ENCODE peak calls at places on chromosome 19, in six cellular contexts. R is Peyer's patch, J is left ventricle myocardium inferior, B is mucosa of descending colon, E is lung, L is tibial nerve. W is an unnamed sample. For H3K4me1, the result is how much of the 10 kb centered on the place peaks cover.

GRCh38 chr19:35105047-35105410 is 10.6 kb upstream of the FXYD3 start:
- DNase-seq in J (no peak), B (no peak), L (no peak), E (no peak), R (no peak), W (no peak)

GRCh38 chr19:3699071-3699740 is 1.1 kb downstream of the PIP5K1C start:
- DNase-seq in J (peak), L (peak), E (no peak), B (peak), R (no peak), W (peak)

GRCh38 chr19:3663838-3664237 is 36.4 kb downstream of the PIP5K1C start:
- DNase-seq in E (no peak), B (no peak), R (no peak), L (no peak), J (no peak), W (no peak)

GRCh38 chr19:33683881-33684549 is 62.3 kb downstream of the CHST8 start:
- DNase-seq in E (no peak), B (peak), L (no peak), R (no peak), J (no peak), W (no peak)

GRCh38 chr19:11483176-11484111 is 2.6 kb upstream of the ELAVL3 start:
- DNase-seq in J (no peak), E (no peak), L (no peak), R (no peak), B (no peak), W (no peak)

GRCh38 chr19:49447485-49448431 is 3.9 kb downstream of the PIH1D1 start:
- DNase-seq in J (peak), E (no peak), L (no peak), B (peak), R (no peak), W (peak)

GRCh38 chr19:4034048-4035017 is 26.8 kb downstream of the PIAS4 start:
- DNase-seq in E (no peak), B (no peak), R (no peak), J (no peak), L (no peak), W (no peak)

GRCh38 chr19:10681658-10682057 is 19.6 kb upstream of the QTRT1 start:
- DNase-seq in J (no peak), R (no peak), E (no peak), L (no peak), B (no peak), W (no peak)

GRCh38 chr19:6521718-6522646 is 8.8 kb upstream of the TNFSF9 start:
- DNase-seq in E (no peak), B (peak), J (no peak), L (no peak), R (peak), W (no peak)

GRCh38 chr19:4472174-4472974 is at the start of gene HDGFL2:
- DNase-seq in L (no peak), B (peak), R (no peak), E (no peak), J (no peak), W (no peak)

GRCh38 chr19:53872762-53873161 is 5.1 kb downstream of the MYADM start:
- DNase-seq in J (no peak), E (no peak), R (no peak), B (no peak), L (no peak), W (no peak)

GRCh38 chr19:45276284-45276687 is 25.2 kb downstream of the MARK4 start:
- DNase-seq in B (no peak), L (no peak), E (no peak), J (no peak), R (no peak), W (no peak)

GRCh38 chr19:31125071-31125470 is 224.2 kb downstream of the TSHZ3 start:
- DNase-seq in E (no peak), L (no peak), R (no peak), B (no peak), J (no peak), W (no peak)

GRCh38 chr19:5011476-5012238 is 42.7 kb downstream of the KDM4B start:
- DNase-seq in J (no peak), E (no peak), R (no peak), L (no peak), B (no peak), W (no peak)

GRCh38 chr19:3708207-3708931 is at the start of gene TJP3:
- DNase-seq in J (no peak), R (no peak), E (peak), L (no peak), B (peak), W (peak)

GRCh38 chr19:33956941-33957340 is 160.3 kb downstream of the KCTD15 start:
- DNase-seq in R (no peak), B (no peak), J (no peak), L (no peak), E (no peak), W (no peak)

GRCh38 chr19:48330012-48330681 is 4.8 kb downstream of the EMP3 start:
- DNase-seq in B (peak), E (peak), R (peak), L (peak), J (peak), W (peak)

GRCh38 chr19:16945762-16946465 is 57.1 kb downstream of the F2RL3 start:
- DNase-seq in R (no peak), L (no peak), B (no peak), J (no peak), E (no peak), W (no peak)

GRCh38 chr19:28603453-28603852 is 609.5 kb downstream of the UQCRFS1 start:
- DNase-seq in J (no peak), B (no peak), L (no peak), E (no peak), R (no peak), W (no peak)

GRCh38 chr19:13905634-13906524 is at the start of the genes BRME1 and CC2D1A:
- DNase-seq in L (peak), R (peak), J (peak), B (peak), E (peak), W (peak)

GRCh38 chr19:48628486-48629296 is 8.5 kb downstream of the DBP start:
- DNase-seq in J (no peak), E (no peak), B (peak), L (no peak), R (no peak), W (no peak)

GRCh38 chr19:48539503-48540096 is 12.4 kb upstream of the SULT2B1 start:
- DNase-seq in B (no peak), L (peak), E (peak), J (no peak), R (no peak), W (peak)

GRCh38 chr19:31285744-31286143 is 63.5 kb downstream of the TSHZ3 start:
- DNase-seq in L (no peak), J (no peak), R (no peak), B (no peak), E (no peak), W (no peak)

GRCh38 chr19:18865973-18866799 is 29.8 kb downstream of the CERS1 start:
- DNase-seq in E (no peak), B (peak), R (peak), J (peak), L (peak), W (peak)

GRCh38 chr19:48751835-48752510 is 468 bp downstream of the FUT1 start:
- DNase-seq in R (no peak), J (no peak), E (no peak), B (no peak), L (no peak), W (no peak)

GRCh38 chr19:3198901-3199700 is 13.4 kb downstream of the NCLN start:
- DNase-seq in E (no peak), R (no peak), J (no peak), B (no peak), L (no peak), W (no peak)

GRCh38 chr19:1259873-1260748 is 9.0 kb upstream of the CIRBP start:
- DNase-seq in R (peak), B (peak), L (no peak), J (no peak), E (no peak), W (peak)

GRCh38 chr19:1261863-1262686 is 7.1 kb upstream of the CIRBP start:
- DNase-seq in R (peak), B (peak), E (peak), J (peak), L (no peak), W (peak)

GRCh38 chr19:1262687-1263123 is 6.4 kb upstream of the CIRBP start:
- DNase-seq in E (no peak), L (no peak), R (no peak), B (no peak), J (no peak), W (no peak)

GRCh38 chr19:1260749-1261511 is 8.2 kb upstream of the CIRBP start:
- DNase-seq in L (peak), R (peak), B (peak), J (peak), E (peak), W (peak)

DNA sequence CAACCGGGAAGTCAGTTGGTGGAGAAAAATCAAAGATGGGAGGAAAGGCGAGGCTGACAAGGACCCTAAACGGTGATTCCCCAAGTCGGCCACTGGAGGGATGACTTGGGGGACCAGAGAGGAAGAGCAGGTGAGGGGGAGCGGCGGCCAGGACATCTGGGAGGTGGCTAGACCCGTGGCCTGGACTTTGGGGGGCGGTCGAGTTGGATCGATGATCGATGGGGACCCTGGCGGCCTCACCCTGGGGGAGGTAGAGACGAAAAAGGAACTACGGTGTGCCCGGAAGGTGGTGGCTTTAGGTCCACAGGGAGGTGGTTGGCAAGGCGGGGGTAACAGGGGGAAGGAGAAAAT is 7.6 kb upstream of the CIRBP start:
- DNase-seq in R (no peak), J (no peak), L (no peak), E (no peak), B (peak), W (no peak)
- H3K4me1 ChIP-seq in R (half or more), J (half or more), L (under half), E (under half), B (half or more), W (under half)

DNA sequence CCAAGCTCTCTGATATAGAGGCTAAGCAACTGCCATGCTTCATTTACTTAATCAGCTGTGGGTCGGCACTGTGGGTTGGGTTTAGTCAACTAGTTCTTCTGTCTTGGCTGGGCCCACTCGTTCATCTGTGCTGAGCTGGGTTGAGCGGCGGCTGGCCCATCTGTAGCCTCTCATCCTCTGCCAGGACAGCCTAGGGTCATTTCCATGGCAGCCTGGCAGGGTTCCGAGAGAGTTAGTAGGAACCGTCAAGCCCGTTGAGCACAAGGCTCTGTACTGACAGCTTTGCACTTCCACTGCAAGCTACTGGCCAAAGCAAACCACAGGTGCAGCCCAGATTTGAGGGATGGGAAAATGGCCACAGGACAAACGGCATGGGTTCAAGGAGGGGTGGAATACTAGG is 6.6 kb upstream of the ZNF835 start:
- DNase-seq in J (no peak), E (no peak), B (no peak), L (no peak), R (no peak), W (no peak)
- H3K4me3 ChIP-seq in J (no peak), E (no peak), B (no peak), L (no peak), R (no peak), W (no peak)

GRCh38 chr19:46571495-46571894 is 29.6 kb upstream of the CALM3 start:
- DNase-seq in R (no peak), E (no peak), B (no peak), J (no peak), L (no peak), W (no peak)
- TF ChIP-seq CTCF in R (no peak), E (no peak), B (no peak), J (no peak), L (no peak), W (no peak)

GRCh38 chr19:2041686-2042484 is 9.2 kb downstream of the MKNK2 start:
- DNase-seq in J (peak), E (peak), B (peak), R (peak), L (peak), W (peak)

GRCh38 chr19:2043269-2043641 is 7.8 kb downstream of the MKNK2 start:
- DNase-seq in E (no peak), J (no peak), L (no peak), B (peak), R (no peak), W (no peak)

GRCh38 chr19:2043864-2044708 is 7.0 kb downstream of the MKNK2 start:
- DNase-seq in R (no peak), B (peak), L (no peak), E (no peak), J (no peak), W (no peak)

GRCh38 chr19:2041436-2041685 is 9.7 kb downstream of the MKNK2 start:
- DNase-seq in L (no peak), J (no peak), R (no peak), B (no peak), E (no peak), W (no peak)

DNA sequence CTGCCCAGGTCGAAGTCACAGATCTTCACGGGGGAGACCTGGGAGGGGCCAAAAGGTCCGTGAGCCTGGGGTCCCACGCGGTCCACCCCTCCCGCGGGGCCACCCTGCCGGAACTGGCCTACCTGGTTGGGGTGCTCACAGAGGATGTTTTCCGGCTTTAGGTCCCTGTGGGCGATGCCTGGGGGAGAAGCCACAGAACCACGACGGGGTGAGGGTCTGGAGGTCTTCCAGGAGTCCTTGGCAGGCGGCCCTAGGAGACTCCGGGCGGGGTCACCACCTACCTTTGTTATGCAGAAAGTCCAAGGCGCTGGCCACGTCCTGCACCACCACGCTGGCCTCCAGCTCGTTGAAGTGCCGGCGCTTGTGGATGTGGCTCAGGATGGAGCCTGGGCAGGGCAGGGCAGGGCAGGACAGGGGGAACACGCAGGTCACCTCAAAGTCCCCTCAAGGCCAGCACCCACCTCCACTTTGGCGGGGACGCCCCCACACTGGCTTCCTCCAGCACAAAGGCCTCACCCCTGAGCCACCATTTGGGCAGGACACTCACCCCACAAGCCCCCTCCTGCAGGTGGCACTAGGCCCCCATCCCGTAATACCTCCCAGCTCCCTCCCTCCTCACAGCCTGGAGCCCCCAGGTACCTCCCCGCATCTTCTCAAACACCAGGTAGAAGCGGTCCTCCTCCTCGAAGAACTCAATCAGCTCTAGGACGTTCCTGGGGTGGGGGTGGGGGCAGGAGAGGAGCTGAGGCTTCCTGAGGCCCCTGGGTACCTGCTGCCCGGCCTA is 8.4 kb downstream of the MKNK2 start:
- DNase-seq in L (no peak), E (no peak), J (no peak), B (peak), R (no peak), W (peak)
- H3K4me1 ChIP-seq in L (under half), E (half or more), J (half or more), B (half or more), R (half or more), W (under half)